ENCODE peak calls at places on chromosomes 4 and X, in four cellular contexts. T is stimulated activated naive CD4-positive, alpha-beta T cell; N is fibroblast of mammary gland; Y is mesenchymal stem cell. E is an unnamed sample.
A peak's percentile ranks its signal among the peaks of the same experiment; 100 is the strongest.

GRCh38 chrX:39855748-39856129 is 242.0 kb downstream of the BCOR start:
- DNase-seq in T (peak; percentile 53), Y (peak; percentile 53), N (peak; percentile 29), E (no peak)

GRCh38 chrX:73850124-73851013 is 287.4 kb downstream of the CHIC1 start:
- DNase-seq in T (no peak), N (peak; percentile 42), Y (no peak), E (peak; percentile 13)

GRCh38 chrX:95612350-95612749 is 1072.3 kb upstream of the DIAPH2 start:
- DNase-seq in N (no peak), T (no peak), Y (no peak), E (no peak)

GRCh38 chr4:85883180-85883579 is 408.2 kb downstream of the ARHGAP24 start:
- DNase-seq in T (no peak), Y (no peak), N (no peak), E (no peak)

GRCh38 chr4:68693325-68694075 is 23.0 kb upstream of the UGT2B15 start:
- DNase-seq in N (no peak), Y (no peak), T (no peak), E (no peak)

GRCh38 chrX:124435616-124436015 is 89.3 kb downstream of the SH2D1A start:
- DNase-seq in Y (no peak), N (no peak), T (no peak), E (no peak)

GRCh38 chr4:2928242-2929155 is 34.7 kb downstream of the NOP14 start:
- DNase-seq in T (no peak), N (no peak), Y (no peak), E (no peak)

GRCh38 chr4:1981251-1982055 is 27.3 kb downstream of the NELFA start:
- DNase-seq in N (peak; percentile 34), T (no peak), Y (no peak), E (no peak)

GRCh38 chr4:128770807-128771206 is 38.7 kb upstream of the JADE1 start:
- DNase-seq in Y (no peak), N (no peak), T (no peak), E (peak; percentile 46)

GRCh38 chr4:183505556-183506388 is 914 bp downstream of the ING2 start:
- DNase-seq in T (peak; percentile 77), N (peak; percentile 86), Y (peak; percentile 95), E (peak; percentile 82)

GRCh38 chr4:67885727-67886126 is 1.9 kb upstream of the TMPRSS11D start:
- DNase-seq in Y (peak; percentile 89), T (no peak), N (peak; percentile 98), E (peak; percentile 91)

GRCh38 chrX:46573896-46574336 is 351 bp downstream of the CHST7 start:
- DNase-seq in N (peak; percentile 49), Y (peak; percentile 65), T (peak; percentile 51), E (peak; percentile 54)

GRCh38 chrX:153641575-153642312 is 5.3 kb upstream of the DUSP9 start:
- DNase-seq in N (no peak), Y (no peak), T (no peak), E (no peak)

GRCh38 chr4:74370912-74371311 is 6.0 kb downstream of the EREG start:
- DNase-seq in T (no peak), N (peak; percentile 74), Y (peak; percentile 77), E (peak; percentile 54)

GRCh38 chrX:107723501-107723900 is 52.1 kb downstream of the TSC22D3 start:
- DNase-seq in Y (no peak), N (no peak), T (no peak), E (no peak)

GRCh38 chr4:63777571-63777970 is 631.7 kb downstream of the TECRL start:
- DNase-seq in T (no peak), Y (no peak), N (no peak), E (peak; percentile 2)

GRCh38 chr4:65401083-65401482 is 269.2 kb downstream of the EPHA5 start:
- DNase-seq in T (no peak), N (no peak), Y (no peak), E (no peak)

GRCh38 chrX:71366674-71367256 is 608 bp downstream of the TAF1 start:
- DNase-seq in Y (peak; percentile 38), T (no peak), N (no peak), E (peak; percentile 8)

GRCh38 chr4:147361726-147362125 is 119.2 kb upstream of the EDNRA start:
- DNase-seq in N (peak; percentile 89), T (no peak), Y (peak; percentile 94), E (peak; percentile 82)

GRCh38 chr4:73690051-73690744 is 50.2 kb upstream of the CXCL8 start:
- DNase-seq in N (peak; percentile 86), Y (peak; percentile 50), T (no peak), E (peak; percentile 84)